ENCODE peak calls at places on chromosome 1, in eight cellular contexts. C is stomach, U is lower leg skin, B is tibial nerve, A is HepG2, W is right lobe of liver, Z is breast epithelium, V is uterus. N is an unnamed sample.

GRCh38 chr1:117620440-117620839 is 14.6 kb downstream of the TENT5C start:
- DNase-seq in W (no peak), B (no peak), V (no peak), C (no peak), U (no peak), A (no peak), Z (no peak), N (no peak)

GRCh38 chr1:226549937-226550670 is 1.5 kb downstream of the STUM start:
- DNase-seq in C (peak; percentile 68), B (no peak), V (peak; percentile 60), U (no peak), W (no peak), Z (peak; percentile 33), A (no peak), N (no peak)

GRCh38 chr1:48109390-48110009 is 112.3 kb upstream of the TRABD2B start:
- DNase-seq in Z (no peak), C (no peak), W (no peak), V (no peak), A (peak; percentile 61), B (no peak), U (peak; percentile 51), N (no peak)

GRCh38 chr1:30523055-30524020 is 200.0 kb downstream of the MATN1 start:
- DNase-seq in W (peak; percentile 25), A (no peak), B (no peak), C (peak; percentile 5), Z (no peak), U (no peak), V (peak; percentile 11), N (peak; percentile 53)

GRCh38 chr1:235597867-235598553 is 51.6 kb downstream of the GNG4 start:
- DNase-seq in Z (no peak), V (no peak), B (no peak), A (peak; percentile 27), W (no peak), U (no peak), C (no peak), N (peak; percentile 65)

GRCh38 chr1:15014521-15014920 is 139.0 kb upstream of the TMEM51 start:
- DNase-seq in U (no peak), B (no peak), C (no peak), A (no peak), V (no peak), W (no peak), Z (no peak), N (no peak)

GRCh38 chr1:29593601-29594382 is 357.5 kb downstream of the PTPRU start:
- DNase-seq in W (no peak), C (no peak), U (no peak), Z (no peak), A (no peak), B (no peak), V (no peak), N (no peak)

GRCh38 chr1:210728437-210729149 is 399.9 kb downstream of the HHAT start:
- DNase-seq in A (no peak), V (no peak), B (no peak), W (no peak), C (no peak), U (no peak), Z (no peak), N (no peak)

GRCh38 chr1:241627453-241628329 is 12.5 kb downstream of the CHML start:
- DNase-seq in V (no peak), C (no peak), A (peak; percentile 60), W (no peak), B (no peak), U (no peak), Z (no peak), N (no peak)

DNA sequence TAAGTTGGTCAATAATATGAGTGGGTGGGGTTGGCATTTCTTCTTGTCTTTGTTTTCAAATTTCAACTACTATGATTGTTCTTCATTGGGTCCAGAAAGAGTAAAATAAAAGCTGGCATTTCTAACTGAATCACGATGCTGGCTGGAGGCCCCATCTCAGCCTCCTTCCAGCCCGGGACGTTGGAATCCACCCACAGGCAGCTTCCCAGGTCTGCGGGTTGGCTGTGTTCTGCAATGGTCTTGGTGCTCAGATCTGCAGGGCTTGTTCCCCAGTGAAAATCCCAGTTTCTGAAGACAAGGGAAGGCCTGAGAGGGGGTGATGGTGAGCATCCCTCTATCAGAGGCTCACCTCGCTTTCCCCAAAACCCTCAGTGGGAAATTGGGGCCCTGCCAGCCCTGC is 54.7 kb upstream of the ARHGEF16 start:
- DNase-seq in C (no peak), U (no peak), A (no peak), B (no peak), Z (no peak), W (no peak), V (no peak), N (no peak)
- TF ChIP-seq POLR2A in C (no peak), U (no peak), A (no peak), B (no peak), Z (no peak), W (no peak), V (no peak), N (no peak)

GRCh38 chr1:115089443-115090340 is at the start of gene TSPAN2:
- DNase-seq in C (peak; percentile 51), Z (peak; percentile 89), V (peak; percentile 88), W (no peak), U (peak; percentile 35), B (no peak), A (no peak), N (no peak)
- TF ChIP-seq POLR2A in C (peak; percentile 19), Z (no peak), V (peak; percentile 34), W (no peak), U (no peak), B (no peak), A (no peak), N (no peak)

GRCh38 chr1:46798820-46799219 is at the start of gene CYP4B1:
- DNase-seq in B (peak; percentile 87), A (no peak), U (peak; percentile 81), Z (peak; percentile 41), C (peak; percentile 78), V (peak; percentile 44), W (no peak), N (no peak)
- TF ChIP-seq POLR2A in B (peak; percentile 93), A (no peak), U (peak; percentile 30), Z (no peak), C (no peak), V (peak; percentile 14), W (no peak), N (no peak)

GRCh38 chr1:230246551-230246950 is 179.5 kb downstream of the GALNT2 start:
- DNase-seq in C (no peak), Z (no peak), V (no peak), W (no peak), U (no peak), B (no peak), A (no peak), N (no peak)

GRCh38 chr1:230242317-230242716 is 175.3 kb downstream of the GALNT2 start:
- DNase-seq in A (no peak), Z (no peak), V (no peak), W (no peak), U (no peak), B (no peak), C (no peak), N (no peak)

GRCh38 chr1:230240446-230241076 is 173.5 kb downstream of the GALNT2 start:
- DNase-seq in U (no peak), A (no peak), W (no peak), C (no peak), V (no peak), Z (no peak), B (no peak), N (no peak)

GRCh38 chr1:230243146-230243545 is 176.1 kb downstream of the GALNT2 start:
- DNase-seq in U (no peak), Z (no peak), V (no peak), C (no peak), W (no peak), A (no peak), B (no peak), N (no peak)

DNA sequence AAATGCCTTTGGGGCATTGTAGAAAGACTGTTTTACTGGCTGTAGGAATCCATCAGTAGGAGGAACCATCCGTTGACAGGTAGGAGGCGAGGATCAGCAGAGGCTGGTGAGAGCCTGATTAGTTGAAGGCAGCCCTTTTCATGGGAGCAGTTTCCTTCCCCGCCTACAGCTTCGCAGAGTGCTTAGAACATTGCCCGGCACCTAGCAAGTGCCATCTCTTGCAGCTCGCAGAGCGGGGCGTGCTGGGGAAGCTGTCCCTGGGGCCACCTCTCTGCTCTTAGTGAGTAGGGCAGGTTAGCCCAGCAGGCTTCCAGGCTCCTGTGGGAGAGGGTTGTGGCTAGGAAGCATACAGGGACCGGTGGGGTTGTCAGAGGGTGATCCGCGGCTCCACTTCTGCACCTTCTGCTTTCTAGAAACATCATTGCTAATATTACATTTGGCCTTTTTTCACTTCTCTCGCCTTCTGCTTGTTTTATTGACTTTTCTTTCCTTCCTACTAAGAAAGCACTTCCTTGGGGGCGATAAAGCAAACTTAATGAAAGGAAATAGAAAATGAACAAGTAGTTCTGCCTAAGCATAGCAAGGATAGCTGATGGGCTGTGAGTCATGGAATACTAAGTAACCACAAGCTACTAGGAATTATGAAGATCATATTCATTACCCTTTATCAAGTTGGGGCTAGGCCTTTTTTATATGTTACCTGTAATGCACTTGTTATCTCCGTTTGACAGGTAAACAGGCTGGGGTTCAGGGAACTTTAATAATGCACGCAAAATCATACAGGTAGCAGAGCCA is 176.7 kb downstream of the GALNT2 start:
- DNase-seq in U (no peak), W (no peak), C (no peak), Z (no peak), A (no peak), B (no peak), V (no peak), N (no peak)
- TF ChIP-seq POLR2A in U (no peak), W (no peak), C (no peak), Z (no peak), A (no peak), B (no peak), V (no peak), N (no peak)

DNA sequence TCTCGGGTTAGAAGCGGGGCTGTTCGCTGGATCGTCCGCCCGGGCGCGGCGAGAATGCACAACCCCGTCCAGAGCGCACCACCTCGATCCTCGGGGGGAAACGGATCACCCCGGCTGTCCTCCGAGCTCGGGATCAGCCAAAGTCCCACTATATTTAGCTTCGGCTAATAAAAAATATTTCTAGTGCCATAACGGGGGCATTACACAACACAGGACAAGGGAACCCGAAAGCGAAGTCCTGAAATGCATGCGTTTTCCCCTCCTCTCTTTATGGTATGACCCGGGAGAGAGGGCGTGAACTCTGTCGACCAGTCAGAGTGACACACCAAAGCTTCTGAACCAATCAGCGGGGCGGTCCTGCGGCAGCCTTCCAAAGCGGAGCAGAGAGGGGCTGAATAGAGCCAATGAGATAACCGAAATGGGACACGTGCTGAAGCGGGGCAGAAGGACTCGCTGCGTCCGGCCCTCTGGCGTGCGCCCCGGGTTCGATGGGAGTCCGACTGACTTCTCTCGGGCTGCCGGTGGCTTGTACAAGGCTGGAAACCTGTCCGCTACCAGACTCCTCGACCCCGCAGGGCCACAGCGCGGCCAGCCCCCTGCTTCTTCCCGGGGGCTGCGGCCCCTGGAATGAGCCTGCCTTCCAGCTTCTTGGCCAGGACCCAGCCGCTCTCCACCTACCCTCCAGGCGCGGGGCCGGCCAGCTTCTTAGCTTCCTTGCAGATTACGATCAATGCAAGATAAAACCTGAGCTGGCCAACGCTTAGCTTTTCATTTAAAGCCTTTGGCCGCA is at the start of gene ALDH4A1:
- DNase-seq in Z (peak; percentile 99), C (peak; percentile 98), V (peak; percentile 98), W (peak; percentile 100), B (peak; percentile 95), U (peak; percentile 98), A (peak; percentile 98), N (peak; percentile 97)
- TF ChIP-seq POLR2A in Z (no peak), C (no peak), V (peak; percentile 39), W (peak; percentile 39), B (peak; percentile 5), U (no peak), A (peak; percentile 75), N (peak; percentile 60)

N was measured in H54.